ENCODE peak calls at places on chromosomes 6 and 20, in seven cellular contexts. C, B, G, U, K, F and E are unnamed samples.

GRCh38 chr6:53026526-53026925 is 31.4 kb upstream of the GSTA4 start:
- DNase-seq in C (no peak), B (no peak), K (no peak), U (no peak), G (no peak), F (no peak), E (no peak)

GRCh38 chr20:8385247-8385646 is 253.2 kb downstream of the PLCB1 start:
- DNase-seq in G (peak), B (peak), K (peak), F (peak), C (peak), U (peak), E (no peak)

GRCh38 chr6:101085327-101085726 is 204.2 kb upstream of the ASCC3 start:
- DNase-seq in G (no peak), F (no peak), U (no peak), B (peak), K (no peak), C (peak), E (no peak)

GRCh38 chr6:89984926-89985743 is 90.9 kb downstream of the GJA10 start:
- DNase-seq in C (peak), F (peak), U (no peak), B (peak), G (peak), K (no peak), E (no peak)

GRCh38 chr6:97068211-97068610 is 143.7 kb downstream of the KLHL32 start:
- DNase-seq in U (no peak), F (no peak), B (peak), K (no peak), G (peak), C (peak), E (no peak)

GRCh38 chr6:48048460-48049146 is 62.4 kb downstream of the PTCHD4 start:
- DNase-seq in B (no peak), K (no peak), C (no peak), G (peak), F (no peak), U (no peak), E (no peak)

GRCh38 chr20:23008673-23009072 is 26.4 kb upstream of the SSTR4 start:
- DNase-seq in U (no peak), G (no peak), K (no peak), B (no peak), C (no peak), F (no peak), E (no peak)

GRCh38 chr20:49287555-49288249 is 9.8 kb upstream of the ZNFX1 start:
- DNase-seq in F (no peak), B (peak), U (no peak), K (no peak), C (no peak), G (no peak), E (no peak)

DNA sequence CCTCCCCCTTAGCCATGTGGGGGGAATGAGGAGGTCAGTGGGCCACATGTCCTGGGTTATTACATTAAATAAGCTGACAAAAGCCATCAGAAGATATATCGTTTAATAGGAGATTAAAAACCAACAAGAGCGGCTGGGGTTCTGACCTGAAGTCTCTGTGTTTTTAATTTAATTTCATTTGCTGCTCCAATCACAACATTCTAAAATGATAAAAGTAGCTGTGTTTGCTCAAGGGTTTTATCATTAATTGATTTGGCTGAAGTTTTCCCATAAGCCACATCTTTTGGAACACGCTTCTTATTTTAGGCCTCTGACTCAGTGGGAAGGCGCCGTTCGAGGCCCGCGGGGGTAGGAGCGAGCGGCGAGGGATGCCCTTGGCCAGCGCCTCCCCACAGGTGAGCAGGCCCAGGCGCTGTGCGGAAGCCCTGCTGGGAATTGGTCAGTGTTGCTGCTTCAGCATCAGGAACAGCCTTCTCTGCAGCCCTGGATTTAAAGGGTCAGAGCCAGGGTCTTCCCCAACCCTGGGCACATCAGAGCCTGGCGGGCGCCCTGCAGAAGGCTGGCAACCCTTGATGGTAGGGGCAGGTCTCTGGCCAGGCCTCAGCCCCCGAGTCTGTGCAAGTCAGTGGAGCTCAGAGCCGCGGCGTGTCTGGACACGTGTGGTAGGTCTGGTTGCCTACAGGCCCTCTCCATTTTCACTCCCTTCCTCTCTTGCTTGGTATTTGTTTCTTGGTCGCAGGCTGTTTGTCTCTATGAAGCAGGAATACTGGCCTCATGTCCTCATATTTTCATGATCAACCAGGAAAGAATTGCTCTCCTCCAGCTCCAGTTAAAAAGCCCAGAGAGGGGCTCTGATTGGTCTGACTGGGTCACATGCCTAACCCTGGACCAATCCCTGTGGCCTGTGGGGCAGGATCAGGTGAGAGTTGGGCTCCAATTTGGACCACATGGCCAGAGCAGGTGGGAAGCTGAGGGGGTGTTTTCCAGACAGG is 30.9 kb upstream of the MLN start:
- DNase-seq in U (no peak), C (no peak), K (no peak), B (no peak), G (no peak), F (peak), E (no peak)
- TF ChIP-seq CTCF in U (no peak), C (no peak), K (no peak), B (no peak), G (no peak), F (no peak), E (no peak)

GRCh38 chr20:35408270-35408669 is 3.5 kb downstream of the UQCC1 start:
- DNase-seq in C (no peak), U (no peak), G (no peak), K (no peak), F (no peak), B (no peak), E (no peak)

GRCh38 chr20:35404614-35405259 is 7.0 kb downstream of the UQCC1 start:
- DNase-seq in F (no peak), C (no peak), U (no peak), B (no peak), K (no peak), G (peak), E (no peak)

GRCh38 chr20:35410613-35411012 is 1.2 kb downstream of the UQCC1 start:
- DNase-seq in U (no peak), K (no peak), G (no peak), C (no peak), B (no peak), F (no peak), E (no peak)

GRCh38 chr20:35405775-35406174 is 6.0 kb downstream of the UQCC1 start:
- DNase-seq in C (no peak), G (no peak), B (no peak), F (no peak), K (no peak), U (no peak), E (no peak)

DNA sequence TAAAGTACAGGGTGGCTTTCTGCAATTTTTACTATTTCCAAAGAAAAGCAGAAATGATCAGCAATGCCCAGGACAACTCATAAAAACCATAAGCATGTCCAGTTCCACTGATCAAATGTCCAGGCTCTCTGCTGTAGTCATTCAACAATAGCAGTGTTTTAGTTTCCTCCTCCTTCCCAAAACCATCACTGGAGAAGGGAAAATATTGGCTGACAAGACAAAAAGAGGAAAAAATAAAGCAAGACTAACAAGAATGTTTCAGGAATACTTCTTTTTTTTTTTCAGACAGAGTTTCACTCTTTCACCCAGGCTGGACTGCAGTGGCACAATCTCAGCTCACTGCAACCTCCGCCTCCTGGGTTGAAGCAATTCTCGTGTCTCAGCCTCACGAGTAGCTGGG is 2.2 kb downstream of the UQCC1 start:
- DNase-seq in G (no peak), U (no peak), B (no peak), K (no peak), C (no peak), F (no peak), E (no peak)
- TF ChIP-seq CTCF in G (no peak), U (no peak), B (no peak), K (no peak), C (no peak), F (no peak), E (no peak)

DNA sequence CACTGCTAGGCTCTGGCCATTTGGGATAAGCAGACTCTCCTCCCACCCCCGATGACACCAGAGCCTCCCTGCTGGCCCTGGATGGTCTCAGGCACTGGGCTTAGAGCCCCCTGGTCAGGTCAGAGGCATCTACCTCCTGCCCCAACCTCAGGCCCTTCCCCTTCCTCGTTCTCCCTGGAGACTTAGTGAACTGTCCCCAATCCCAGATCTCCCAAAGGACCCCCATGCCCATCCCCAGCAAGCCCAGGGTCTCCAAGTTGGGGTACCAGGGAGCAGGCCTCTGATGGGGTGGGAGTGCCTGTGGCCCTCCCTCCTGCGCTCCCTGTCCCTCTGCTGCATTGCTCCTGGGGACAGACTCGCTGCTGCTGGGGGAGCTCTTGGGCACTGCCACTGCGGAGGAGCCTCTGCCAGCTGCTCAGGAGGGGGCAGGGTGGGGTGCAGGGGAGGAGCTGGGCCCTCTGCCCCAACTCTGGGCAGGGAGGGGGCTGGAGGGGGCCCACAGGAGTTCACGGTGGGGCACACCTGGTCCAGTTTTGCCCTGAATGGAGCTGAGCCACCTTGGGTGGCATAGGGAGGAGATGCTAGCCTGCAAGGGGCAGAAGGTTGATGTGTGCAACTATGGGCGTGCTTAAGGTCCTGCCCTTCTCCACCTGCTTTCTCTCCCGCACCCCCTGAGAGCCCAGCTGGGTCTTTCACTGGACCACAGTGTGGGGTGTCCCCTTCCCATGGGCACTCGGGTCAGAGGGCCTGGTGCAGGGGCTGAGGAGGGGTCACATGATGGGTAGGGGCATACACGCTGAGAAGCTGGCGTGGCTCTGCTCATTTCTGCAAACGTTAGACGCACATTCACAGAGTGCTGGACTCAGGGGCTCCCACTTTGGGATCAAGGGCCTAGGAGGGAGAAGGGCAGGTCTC is 40.4 kb downstream of the SPDEF start:
- DNase-seq in F (no peak), G (no peak), B (no peak), K (no peak), U (peak), C (no peak), E (no peak)
- TF ChIP-seq CTCF in F (no peak), G (no peak), B (no peak), K (no peak), U (no peak), C (no peak), E (no peak)

DNA sequence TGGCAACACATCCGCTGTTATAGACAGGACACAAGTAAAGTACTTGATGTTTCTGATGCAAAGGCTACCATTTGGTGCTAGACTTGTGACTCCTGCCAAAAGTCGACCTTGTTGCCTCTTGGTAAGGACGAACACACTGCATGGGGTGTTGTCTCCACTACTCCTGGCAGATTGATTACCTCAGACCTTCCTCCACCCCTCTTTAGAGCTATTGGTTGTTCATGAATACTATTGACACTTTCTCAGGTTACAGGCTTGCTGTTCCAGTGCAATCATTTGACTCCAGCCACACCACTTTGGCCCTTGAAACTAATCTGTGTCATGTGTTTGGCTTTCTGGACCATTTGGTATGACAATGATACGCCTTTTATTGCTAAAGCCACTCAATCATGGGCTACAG is 62.3 kb downstream of the TRMT11 start:
- DNase-seq in G (no peak), K (no peak), U (no peak), F (no peak), C (no peak), B (no peak), E (no peak)
- TF ChIP-seq CTCF in G (no peak), K (no peak), U (no peak), F (no peak), C (no peak), B (no peak), E (no peak)

GRCh38 chr6:167848783-167849182 is 22.1 kb downstream of the AFDN start:
- DNase-seq in B (no peak), C (no peak), K (no peak), F (no peak), G (no peak), U (no peak), E (no peak)
- TF ChIP-seq CTCF in B (no peak), C (no peak), K (no peak), F (no peak), G (no peak), U (no peak), E (no peak)

DNA sequence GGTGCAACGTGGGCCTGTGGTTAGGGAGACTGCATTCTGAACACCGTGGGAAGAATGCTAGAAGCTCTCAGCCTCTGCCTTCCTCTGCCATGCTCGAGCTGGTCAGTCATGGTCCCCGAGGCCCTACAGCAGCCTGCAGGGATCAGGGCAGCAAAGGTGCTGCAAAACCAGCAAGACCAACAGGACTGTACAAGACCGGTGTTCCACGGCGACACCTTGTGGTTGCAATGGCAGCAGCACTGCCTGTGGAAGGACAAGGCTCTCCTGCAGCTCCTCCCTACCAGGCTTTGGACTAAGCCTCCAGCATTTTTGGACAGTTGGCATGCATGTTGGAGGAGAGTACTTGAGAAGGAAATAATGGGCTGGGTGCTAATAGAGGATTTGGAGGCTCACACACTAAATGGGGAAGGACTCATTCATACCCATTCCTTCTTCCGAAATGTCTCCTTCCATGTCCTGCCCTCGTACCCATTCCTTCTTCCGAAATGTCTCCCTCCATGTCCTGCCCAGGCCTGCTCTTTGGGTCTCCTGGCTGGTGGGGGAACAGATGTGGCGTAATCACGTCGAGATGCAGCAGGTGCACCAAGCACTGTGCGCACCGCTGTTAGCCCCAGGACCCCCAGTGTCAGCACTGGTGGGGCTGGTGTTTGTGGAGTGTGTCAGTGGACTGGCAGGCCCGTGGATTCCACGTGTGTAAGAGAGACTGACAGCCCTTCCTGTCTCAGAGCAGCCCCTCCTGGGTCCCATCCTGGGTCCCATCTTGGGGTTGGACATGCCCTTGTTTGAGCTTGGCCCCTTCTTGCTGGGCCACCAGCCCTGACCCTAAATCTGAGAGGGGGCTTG is 18.6 kb upstream of the MYT1 start:
- DNase-seq in K (no peak), U (peak), B (no peak), G (peak), F (no peak), C (no peak), E (no peak)
- TF ChIP-seq CTCF in K (no peak), U (peak), B (peak), G (peak), F (no peak), C (peak), E (no peak)

GRCh38 chr6:168163096-168163731 is 84.2 kb upstream of the FRMD1 start:
- DNase-seq in C (peak), K (peak), U (no peak), B (peak), G (no peak), F (no peak), E (no peak)

GRCh38 chr6:168165373-168165772 is 86.4 kb upstream of the FRMD1 start:
- DNase-seq in F (no peak), K (no peak), U (no peak), G (no peak), B (no peak), C (no peak), E (no peak)

GRCh38 chr6:168165891-168166290 is 86.9 kb upstream of the FRMD1 start:
- DNase-seq in F (no peak), C (no peak), G (no peak), B (no peak), K (no peak), U (no peak), E (no peak)

GRCh38 chr6:168166627-168167026 is 87.6 kb upstream of the FRMD1 start:
- DNase-seq in B (no peak), K (no peak), F (no peak), G (no peak), U (no peak), C (no peak), E (no peak)

DNA sequence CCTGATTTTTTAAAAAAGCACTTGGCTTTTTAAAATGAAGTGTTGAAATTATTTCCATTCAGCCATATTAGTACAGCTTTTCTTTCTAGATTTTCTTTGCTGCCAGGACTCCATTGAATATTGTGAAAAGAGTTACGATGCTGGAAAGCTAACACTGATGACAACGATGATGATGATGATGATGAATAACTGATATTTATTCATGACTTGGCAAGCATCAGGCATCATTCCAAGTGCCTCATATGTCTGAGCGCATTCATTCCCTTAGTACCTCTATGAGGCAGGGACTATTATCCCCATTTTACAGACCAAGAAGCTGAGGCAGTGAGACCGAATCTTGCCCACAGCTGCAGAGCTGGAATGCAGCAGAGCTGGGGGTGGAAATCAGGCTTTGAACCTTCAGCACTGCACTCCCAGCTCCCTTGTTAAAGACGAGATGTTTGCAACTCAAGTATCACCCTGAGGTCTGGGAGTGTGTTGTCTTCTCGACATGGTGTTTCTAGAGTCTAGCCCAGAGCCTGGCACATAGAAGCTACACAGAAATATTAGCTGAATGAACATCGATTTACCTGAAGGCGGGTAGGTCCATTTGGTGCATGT is 85.5 kb upstream of the FRMD1 start:
- DNase-seq in U (no peak), G (no peak), C (no peak), B (no peak), F (no peak), K (no peak), E (no peak)
- TF ChIP-seq CTCF in U (no peak), G (no peak), C (no peak), B (no peak), F (no peak), K (no peak), E (no peak)

GRCh38 chr6:161557333-161558107 is 283.7 kb upstream of the AGPAT4 start:
- DNase-seq in F (no peak), K (no peak), G (no peak), B (no peak), U (no peak), C (peak), E (no peak)
- TF ChIP-seq CTCF in F (no peak), K (no peak), G (no peak), B (no peak), U (no peak), C (peak), E (no peak)

GRCh38 chr6:38968702-38969149 is 79.9 kb upstream of the GLP1R start:
- DNase-seq in U (no peak), G (no peak), K (no peak), F (no peak), B (no peak), C (no peak), E (no peak)
- TF ChIP-seq CTCF in U (no peak), G (no peak), K (no peak), F (no peak), B (no peak), C (no peak), E (no peak)

DNA sequence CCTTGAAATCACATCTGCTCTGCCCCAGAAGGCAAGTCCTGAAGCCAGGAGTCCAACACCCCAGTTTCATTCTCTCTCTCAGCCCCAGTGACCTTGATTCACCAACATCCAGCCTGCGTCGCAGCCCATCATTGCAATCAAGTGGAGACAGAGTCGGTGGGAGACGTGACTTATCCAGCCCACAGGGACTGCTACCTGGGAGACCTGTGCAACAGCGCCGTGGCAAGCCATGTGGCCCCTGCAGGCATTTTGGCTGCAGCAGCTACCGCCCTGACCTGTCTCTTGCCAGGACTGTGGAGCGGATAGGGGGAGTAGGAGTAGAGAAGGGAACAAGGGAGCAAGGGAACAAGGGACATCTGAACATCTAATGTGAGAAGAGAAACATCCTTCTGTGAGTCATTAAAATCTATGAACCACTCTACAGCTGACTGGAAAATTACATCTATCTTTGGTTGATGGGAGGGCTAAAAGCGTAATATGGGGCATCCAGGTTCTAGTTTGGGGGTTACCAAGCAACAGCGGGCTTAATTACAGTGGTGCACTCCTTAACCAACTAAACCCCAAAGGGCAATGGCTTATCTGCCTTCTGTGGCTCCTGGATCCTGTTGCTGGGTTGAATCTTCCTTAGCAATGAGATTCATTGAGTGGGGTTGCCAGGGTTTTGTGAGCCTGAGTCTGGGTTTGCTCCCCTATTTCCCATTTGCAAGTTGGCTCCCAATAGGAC is 2.5 kb downstream of the LY6G6D start:
- DNase-seq in C (peak), U (peak), B (no peak), F (no peak), K (no peak), G (no peak), E (no peak)
- TF ChIP-seq CTCF in C (peak), U (no peak), B (no peak), F (no peak), K (no peak), G (no peak), E (no peak)